ENCODE peak calls at places on chromosomes 4 and X, in four cellular contexts. D is ascending aorta, M is endothelial cell, N is endodermal cell. X is an unnamed sample.

GRCh38 chr4:39976945-39977488 is 694 bp downstream of the PDS5A start:
- DNase-seq in D (no peak), M (peak), N (peak), X (peak)

GRCh38 chr4:164343472-164343976 is 410.4 kb upstream of the SMIM31 start:
- DNase-seq in D (no peak), M (no peak), N (no peak), X (no peak)

GRCh38 chr4:10703146-10703545 is 18.6 kb upstream of the CLNK start:
- DNase-seq in D (no peak), M (no peak), N (no peak), X (no peak)

GRCh38 chrX:141467442-141467841 is 117.1 kb downstream of the SPANXA1 start:
- DNase-seq in D (no peak), M (no peak), N (peak), X (no peak)

GRCh38 chrX:140701480-140701879 is 8.1 kb upstream of the LINC00632 start:
- DNase-seq in D (no peak), M (no peak), N (no peak), X (no peak)

GRCh38 chrX:107537815-107538214 is 88.4 kb downstream of the FRMPD3 start:
- DNase-seq in D (no peak), M (peak), N (peak), X (no peak)

GRCh38 chr4:55121246-55121645 is 4.1 kb downstream of the KDR start:
- DNase-seq in D (no peak), M (no peak), N (no peak), X (no peak)

GRCh38 chrX:67563469-67564448 is 19.9 kb downstream of the AR start:
- DNase-seq in D (no peak), M (no peak), N (no peak), X (no peak)

GRCh38 chr4:69497886-69498395 is 2.2 kb upstream of the UGT2B4 start:
- DNase-seq in D (no peak), M (no peak), N (no peak), X (no peak)

GRCh38 chr4:89753601-89754066 is 83.3 kb downstream of the SNCA start:
- DNase-seq in D (no peak), M (no peak), N (no peak), X (no peak)

GRCh38 chr4:103478729-103479128 is 241.1 kb downstream of the TACR3 start:
- DNase-seq in D (no peak), M (no peak), N (no peak), X (no peak)
- TF ChIP-seq CTCF in D (no peak), M (no peak), N (peak), X (peak)

DNA sequence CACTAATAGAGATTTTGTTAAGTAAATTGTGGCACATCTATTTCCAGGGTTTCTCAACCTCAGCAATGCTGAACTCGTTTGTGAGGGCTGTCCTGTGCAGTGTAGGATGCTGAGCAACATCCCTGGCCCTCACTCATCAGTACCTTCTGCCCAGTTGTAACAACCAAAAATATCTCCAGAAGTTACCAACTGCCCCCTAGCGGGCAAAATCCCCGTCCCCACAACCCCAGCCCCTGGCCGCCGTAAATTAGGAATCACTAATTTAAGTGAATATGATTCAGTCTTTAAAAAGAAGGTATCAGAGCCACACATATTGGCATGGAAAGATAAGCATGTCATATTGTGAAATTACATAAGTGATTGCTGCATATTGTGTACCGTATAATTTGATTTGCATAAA is 123.4 kb downstream of the ASB9 start:
- DNase-seq in D (no peak), M (peak), N (peak), X (no peak)
- TF ChIP-seq CTCF in D (no peak), M (peak), N (peak), X (peak)

GRCh38 chr4:41026971-41027370 is 187.4 kb downstream of the APBB2 start:
- DNase-seq in D (no peak), M (no peak), N (no peak), X (no peak)
- TF ChIP-seq CTCF in D (no peak), M (no peak), N (no peak), X (no peak)

GRCh38 chr4:141657550-141657949 is 21.2 kb downstream of the IL15 start:
- DNase-seq in D (no peak), M (no peak), N (no peak), X (no peak)
- TF ChIP-seq CTCF in D (no peak), M (no peak), N (no peak), X (no peak)

DNA sequence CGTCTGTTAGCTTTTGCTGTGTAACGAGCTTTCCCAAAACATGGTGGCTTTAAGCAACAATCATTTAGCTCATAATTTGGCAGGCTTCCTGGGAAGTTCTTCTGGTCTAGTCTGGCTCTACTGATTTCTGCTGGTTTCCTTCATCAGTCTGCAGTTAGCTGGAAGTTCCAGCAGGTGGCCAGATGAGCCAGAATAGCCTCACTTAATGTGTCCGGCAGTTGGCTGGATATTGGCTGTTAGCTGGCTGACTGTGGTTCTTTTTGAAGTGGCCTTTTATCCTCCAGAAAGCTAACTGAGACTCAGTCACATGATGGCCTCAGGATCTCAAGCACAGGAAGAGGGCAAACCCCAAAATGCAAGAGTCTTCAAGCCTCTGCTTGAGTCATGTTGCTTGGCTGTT is 34.9 kb downstream of the FTHL17 start:
- DNase-seq in D (no peak), M (peak), N (peak), X (no peak)
- TF ChIP-seq CTCF in D (peak), M (peak), N (peak), X (peak)

GRCh38 chr4:72569719-72570235 is 756 bp upstream of the ADAMTS3 start:
- DNase-seq in D (no peak), M (peak), N (no peak), X (no peak)

GRCh38 chr4:72567036-72567435 is 2.0 kb downstream of the ADAMTS3 start:
- DNase-seq in D (no peak), M (no peak), N (no peak), X (no peak)

GRCh38 chr4:72571337-72571736 is 2.3 kb upstream of the ADAMTS3 start:
- DNase-seq in D (no peak), M (no peak), N (no peak), X (no peak)

GRCh38 chr4:72567821-72568620 is 1.0 kb downstream of the ADAMTS3 start:
- DNase-seq in D (peak), M (peak), N (peak), X (peak)

DNA sequence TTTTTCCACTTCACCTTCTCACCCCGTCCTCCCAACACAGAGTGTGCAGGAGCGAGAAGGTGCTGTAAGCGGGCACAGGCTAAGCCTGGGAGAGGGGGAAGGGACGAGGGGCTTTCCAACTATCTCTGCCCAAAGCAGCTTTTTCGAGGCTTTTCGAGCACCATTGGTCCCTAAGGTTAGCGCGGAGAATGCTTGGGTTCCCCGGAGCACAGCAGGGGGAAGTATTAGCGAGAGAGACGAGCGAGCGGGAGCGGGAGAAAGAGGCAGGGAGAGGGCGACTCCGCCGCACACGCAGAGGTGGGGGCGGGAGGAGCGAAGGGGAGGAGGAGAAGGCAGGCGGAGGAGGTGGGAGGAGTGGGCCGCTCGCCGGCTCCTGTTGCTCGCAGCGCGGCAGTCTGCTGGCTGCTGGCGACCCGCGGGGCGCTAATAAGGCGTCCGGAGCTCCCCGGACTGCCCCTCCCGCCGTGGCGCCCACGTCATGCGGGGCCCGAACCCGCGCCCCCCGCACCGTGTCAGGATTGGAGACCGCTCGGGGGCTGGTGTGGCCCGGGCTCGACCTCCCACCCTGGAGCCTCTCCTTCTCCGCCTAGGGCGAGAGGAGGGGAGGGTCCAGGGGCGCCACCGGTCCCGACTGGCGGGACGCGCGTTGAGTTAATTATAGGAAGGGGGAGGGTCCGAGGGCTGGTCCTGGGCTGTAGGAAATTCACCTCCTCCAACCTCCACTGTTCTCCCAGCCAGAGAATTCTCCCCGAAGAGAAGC is at the start of gene ADAMTS3:
- DNase-seq in D (no peak), M (peak), N (peak), X (peak)
- TF ChIP-seq CTCF in D (no peak), M (no peak), N (no peak), X (no peak)

GRCh38 chrX:136304493-136304892 is 3.7 kb downstream of the ADGRG4 start:
- DNase-seq in D (no peak), M (no peak), N (no peak), X (no peak)
- TF ChIP-seq CTCF in D (no peak), M (no peak), N (peak), X (no peak)

GRCh38 chr4:7472443-7473013 is 37.8 kb upstream of the PSAPL1 start:
- DNase-seq in D (no peak), M (no peak), N (no peak), X (no peak)

GRCh38 chr4:7470522-7471128 is 35.9 kb upstream of the PSAPL1 start:
- DNase-seq in D (no peak), M (no peak), N (no peak), X (no peak)

GRCh38 chr4:7475207-7475606 is 40.5 kb upstream of the PSAPL1 start:
- DNase-seq in D (no peak), M (no peak), N (no peak), X (no peak)

GRCh38 chr4:7474320-7474719 is 39.6 kb upstream of the PSAPL1 start:
- DNase-seq in D (no peak), M (no peak), N (no peak), X (no peak)

GRCh38 chr4:7473096-7473495 is 38.4 kb upstream of the PSAPL1 start:
- DNase-seq in D (no peak), M (no peak), N (no peak), X (no peak)
- TF ChIP-seq CTCF in D (no peak), M (no peak), N (no peak), X (no peak)

GRCh38 chrX:26783512-26784225 is 567.7 kb downstream of the MAGEB5 start:
- DNase-seq in D (no peak), M (no peak), N (peak), X (no peak)

GRCh38 chrX:26789751-26790150 is 573.8 kb downstream of the MAGEB5 start:
- DNase-seq in D (no peak), M (no peak), N (no peak), X (no peak)

GRCh38 chrX:26788402-26788998 is 572.5 kb downstream of the MAGEB5 start:
- DNase-seq in D (no peak), M (no peak), N (no peak), X (no peak)
- TF ChIP-seq CTCF in D (no peak), M (no peak), N (no peak), X (no peak)

X was measured in progenitor cell of endocrine pancreas.